ENCODE peak calls at places on chromosomes 16 and 17, in eight cellular contexts. G is A549, B is cardiac muscle cell, U is heart right ventricle, O is IMR-90, T is spleen, H is right cardiac atrium, V is GM23248. N is an unnamed sample.

GRCh38 chr17:80600586-80600985 is 55.9 kb downstream of the RPTOR start:
- DNase-seq in H (no peak), T (no peak), U (no peak), G (no peak), O (no peak), V (no peak), B (no peak), N (no peak)

GRCh38 chr16:83956336-83957289 is 3.6 kb downstream of the OSGIN1 start:
- DNase-seq in U (peak; percentile 86), T (peak; percentile 93), O (peak; percentile 72), V (peak; percentile 75), H (peak; percentile 82), G (peak; percentile 68), B (peak; percentile 85), N (peak; percentile 34)

GRCh38 chr17:66331038-66331816 is 28.8 kb downstream of the PRKCA start:
- DNase-seq in V (no peak), B (no peak), U (no peak), T (no peak), G (no peak), H (no peak), O (no peak), N (no peak)

GRCh38 chr16:14399397-14400284 is 230.4 kb downstream of the PARN start:
- DNase-seq in O (peak; percentile 62), G (peak; percentile 61), T (no peak), U (peak; percentile 25), V (peak; percentile 74), H (peak; percentile 42), B (peak; percentile 19), N (peak; percentile 51)

GRCh38 chr16:24367186-24367585 is 111.1 kb downstream of the CACNG3 start:
- DNase-seq in U (no peak), O (no peak), V (peak; percentile 4), T (no peak), B (no peak), H (no peak), G (no peak), N (no peak)

GRCh38 chr17:10755592-10756127 is 25.8 kb upstream of the TMEM220 start:
- DNase-seq in H (no peak), O (no peak), U (no peak), B (no peak), T (no peak), G (no peak), V (no peak), N (no peak)

GRCh38 chr17:43809121-43809520 is 23.8 kb downstream of the MPP3 start:
- DNase-seq in O (no peak), G (no peak), T (no peak), H (no peak), U (no peak), V (no peak), B (no peak), N (no peak)

GRCh38 chr17:17713839-17714238 is 32.6 kb downstream of the RAI1 start:
- DNase-seq in U (no peak), T (no peak), B (no peak), O (peak; percentile 55), H (no peak), V (peak; percentile 88), G (no peak), N (no peak)

GRCh38 chr16:87740909-87741424 is 24.8 kb downstream of the KLHDC4 start:
- DNase-seq in G (no peak), U (peak; percentile 53), V (peak; percentile 56), H (no peak), B (no peak), T (no peak), O (peak; percentile 6), N (peak; percentile 64)
- H3K27ac ChIP-seq in G (no peak overlapping the region), U (no peak overlapping the region), V (peak overlapping the region; percentile 32), H (no peak overlapping the region), B (no peak overlapping the region), T (no peak overlapping the region), O (no peak overlapping the region), N (peak overlapping the region; percentile 63)

GRCh38 chr17:83014297-83014696 is 65.1 kb upstream of the METRNL start:
- DNase-seq in T (no peak), V (no peak), U (no peak), H (no peak), G (no peak), O (no peak), B (no peak), N (no peak)
- H3K27ac ChIP-seq in T (no peak overlapping the region), V (no peak overlapping the region), U (no peak overlapping the region), H (no peak overlapping the region), G (no peak overlapping the region), O (no peak overlapping the region), B (no peak overlapping the region), N (no peak overlapping the region)

DNA sequence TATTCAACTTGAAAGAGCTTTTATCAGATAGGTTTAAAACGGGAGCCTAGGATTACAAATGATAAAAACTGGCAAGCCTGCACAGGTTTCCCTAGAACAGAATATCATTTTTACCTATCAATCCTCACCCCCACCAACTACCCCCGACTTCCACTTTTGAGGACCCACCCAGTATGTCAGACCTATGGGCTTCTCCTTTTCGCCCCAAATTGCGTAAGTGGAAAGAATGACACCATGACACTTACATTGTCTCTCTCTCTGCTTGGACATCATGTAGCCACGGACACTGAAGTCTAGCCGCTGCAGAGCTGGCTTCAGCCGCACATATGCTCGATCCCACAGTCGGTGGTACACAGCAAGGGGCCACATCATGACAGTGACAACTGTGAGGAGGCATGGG is 7.4 kb upstream of the PSMC3IP start:
- DNase-seq in T (no peak), H (no peak), B (no peak), G (no peak), V (no peak), O (no peak), U (no peak), N (no peak)
- H3K27ac ChIP-seq in T (peak overlapping the region; percentile 28), H (no peak overlapping the region), B (no peak overlapping the region), G (no peak overlapping the region), V (no peak overlapping the region), O (no peak overlapping the region), U (no peak overlapping the region), N (no peak overlapping the region)

GRCh38 chr16:78461496-78461938 is 362.1 kb downstream of the WWOX start:
- DNase-seq in O (no peak), B (no peak), T (no peak), V (no peak), U (no peak), G (no peak), H (no peak), N (no peak)
- H3K27ac ChIP-seq in O (no peak overlapping the region), B (no peak overlapping the region), T (no peak overlapping the region), V (no peak overlapping the region), U (no peak overlapping the region), G (no peak overlapping the region), H (no peak overlapping the region), N (no peak overlapping the region)

GRCh38 chr17:48095611-48096010 is 5.7 kb downstream of the CBX1 start:
- DNase-seq in H (no peak), V (peak; percentile 54), U (no peak), G (no peak), T (no peak), O (no peak), B (no peak), N (no peak)

GRCh38 chr17:48093341-48094045 is 7.8 kb downstream of the CBX1 start:
- DNase-seq in T (peak; percentile 21), H (no peak), G (no peak), U (no peak), B (no peak), O (no peak), V (no peak), N (no peak)
- H3K27ac ChIP-seq in T (no peak overlapping the region), H (no peak overlapping the region), G (no peak overlapping the region), U (no peak overlapping the region), B (no peak overlapping the region), O (no peak overlapping the region), V (no peak overlapping the region), N (no peak overlapping the region)

N was measured in caudate nucleus.